ENCODE peak calls at places on chromosomes 12 and 14, in seven cellular contexts. V, Y, E, U, S, O and X are unnamed samples.

GRCh38 chr14:91298576-91298975 is 54.1 kb upstream of the GPR68 start:
- DNase-seq in V (no peak), Y (no peak), E (no peak), U (no peak), S (no peak), O (no peak), X (no peak)

GRCh38 chr12:9124346-9125031 is 8.8 kb upstream of the A2M start:
- DNase-seq in V (no peak), Y (no peak), E (no peak), U (no peak), S (no peak), O (no peak), X (peak; percentile 61)

GRCh38 chr12:52857500-52857899 is 8.7 kb upstream of the KRT78 start:
- DNase-seq in V (no peak), Y (no peak), E (no peak), U (no peak), S (no peak), O (no peak), X (no peak)

GRCh38 chr14:92719421-92719820 is 29.0 kb downstream of the LGMN start:
- DNase-seq in V (no peak), Y (no peak), E (no peak), U (no peak), S (no peak), O (no peak), X (no peak)

GRCh38 chr12:54258286-54258685 is 21.6 kb downstream of the CBX5 start:
- DNase-seq in V (no peak), Y (no peak), E (no peak), U (peak; percentile 42), S (no peak), O (no peak), X (no peak)

GRCh38 chr12:124919646-124920352 is 5.3 kb upstream of the UBC start:
- DNase-seq in V (no peak), Y (peak; percentile 59), E (no peak), U (peak; percentile 30), S (peak; percentile 18), O (peak; percentile 73), X (no peak)

GRCh38 chr14:26841920-26842741 is 244.3 kb upstream of the NOVA1 start:
- DNase-seq in V (no peak), Y (peak; percentile 43), E (peak; percentile 48), U (no peak), S (peak; percentile 38), O (no peak), X (no peak)

GRCh38 chr12:74391283-74391682 is 146.4 kb upstream of the ATXN7L3B start:
- DNase-seq in V (no peak), Y (no peak), E (no peak), U (no peak), S (no peak), O (no peak), X (no peak)

GRCh38 chr14:54654600-54654999 is 87.7 kb downstream of the SAMD4A start:
- DNase-seq in V (no peak), Y (no peak), E (no peak), U (no peak), S (no peak), O (no peak), X (no peak)
- H3K4me1 ChIP-seq in V (peaks cover 10% of the 10 kb centered on the region), Y (peaks cover 83% of the 10 kb centered on the region), E (peaks cover 36% of the 10 kb centered on the region), U (peaks cover 42% of the 10 kb centered on the region), S (peaks cover 3% of the 10 kb centered on the region), O (peaks cover 21% of the 10 kb centered on the region), X (peaks cover 46% of the 10 kb centered on the region)

GRCh38 chr14:61553730-61554641 is 141.3 kb upstream of the HIF1A start:
- DNase-seq in V (no peak), Y (peak; percentile 71), E (no peak), U (peak; percentile 67), S (no peak), O (no peak), X (no peak)
- H3K4me1 ChIP-seq in V (peaks cover 8% of the 10 kb centered on the region), Y (peaks cover 55% of the 10 kb centered on the region), E (no peaks in the 10 kb centered on the region), U (peaks cover 20% of the 10 kb centered on the region), S (no peaks in the 10 kb centered on the region), O (peaks cover 38% of the 10 kb centered on the region), X (peaks cover 26% of the 10 kb centered on the region)

GRCh38 chr14:35978561-35978960 is 152.4 kb downstream of the BRMS1L start:
- DNase-seq in V (no peak), Y (no peak), E (no peak), U (no peak), S (no peak), O (no peak), X (no peak)
- H3K4me1 ChIP-seq in V (no peaks in the 10 kb centered on the region), Y (no peaks in the 10 kb centered on the region), E (no peaks in the 10 kb centered on the region), U (peaks cover 5% of the 10 kb centered on the region), S (no peaks in the 10 kb centered on the region), O (no peaks in the 10 kb centered on the region), X (no peaks in the 10 kb centered on the region)

GRCh38 chr12:3090238-3091029 is 13.3 kb downstream of the TSPAN9 start:
- DNase-seq in V (no peak), Y (no peak), E (no peak), U (no peak), S (no peak), O (peak; percentile 67), X (no peak)
- H3K4me1 ChIP-seq in V (peaks cover 4% of the 10 kb centered on the region), Y (no peaks in the 10 kb centered on the region), E (peaks cover 19% of the 10 kb centered on the region), U (peaks cover 29% of the 10 kb centered on the region), S (peaks cover 10% of the 10 kb centered on the region), O (peaks cover 8% of the 10 kb centered on the region), X (no peaks in the 10 kb centered on the region)

GRCh38 chr12:121793501-121793835 is at the start of gene RHOF:
- DNase-seq in V (no peak), Y (no peak), E (peak; percentile 56), U (peak; percentile 80), S (peak; percentile 63), O (peak; percentile 95), X (peak; percentile 86)
- H3K4me1 ChIP-seq in V (peaks cover 34% of the 10 kb centered on the region), Y (peaks cover 71% of the 10 kb centered on the region), E (peaks cover 54% of the 10 kb centered on the region), U (peaks cover 15% of the 10 kb centered on the region), S (peaks cover 19% of the 10 kb centered on the region), O (peaks cover 100% of the 10 kb centered on the region), X (peaks cover 86% of the 10 kb centered on the region)

GRCh38 chr14:99892406-99892805 is 99.2 kb downstream of the EML1 start:
- DNase-seq in V (no peak), Y (no peak), E (no peak), U (no peak), S (no peak), O (no peak), X (no peak)
- H3K4me1 ChIP-seq in V (peaks cover 21% of the 10 kb centered on the region), Y (no peaks in the 10 kb centered on the region), E (no peaks in the 10 kb centered on the region), U (peaks cover 50% of the 10 kb centered on the region), S (no peaks in the 10 kb centered on the region), O (no peaks in the 10 kb centered on the region), X (no peaks in the 10 kb centered on the region)